ENCODE peak calls at places on chromosome 22, in ten cellular contexts. B, C, S, U, I, Q, Y, J, F and N are unnamed samples.

GRCh38 chr22:38083931-38084631 is at the start of gene SLC16A8:
- DNase-seq in B (no peak), C (no peak), S (no peak), U (no peak), I (no peak), Q (no peak), Y (peak), J (no peak), F (no peak), N (no peak)

GRCh38 chr22:49202226-49202625 is 625.4 kb downstream of the BRD1 start:
- DNase-seq in B (no peak), C (peak), S (no peak), U (no peak), I (no peak), Q (no peak), Y (no peak), J (no peak), F (no peak), N (no peak)

GRCh38 chr22:31400023-31400397 is 606 bp downstream of the DRG1 start:
- DNase-seq in B (peak), C (no peak), S (peak), U (no peak), I (no peak), Q (no peak), Y (peak), J (peak), F (peak), N (no peak)

GRCh38 chr22:47437110-47437509 is 674.7 kb downstream of the TBC1D22A start:
- DNase-seq in B (no peak), C (no peak), S (no peak), U (no peak), I (no peak), Q (no peak), Y (no peak), J (no peak), F (no peak), N (no peak)

GRCh38 chr22:23066200-23067022 is 3.9 kb upstream of the GNAZ start:
- DNase-seq in B (no peak), C (peak), S (no peak), U (no peak), I (peak), Q (no peak), Y (no peak), J (no peak), F (no peak), N (no peak)

GRCh38 chr22:47144076-47144765 is 381.8 kb downstream of the TBC1D22A start:
- DNase-seq in B (no peak), C (no peak), S (no peak), U (no peak), I (no peak), Q (peak), Y (no peak), J (no peak), F (no peak), N (no peak)

GRCh38 chr22:42280836-42281235 is 10.4 kb upstream of the TCF20 start:
- DNase-seq in B (no peak), C (no peak), S (no peak), U (no peak), I (no peak), Q (no peak), Y (no peak), J (no peak), F (no peak), N (no peak)

GRCh38 chr22:29706991-29707390 is 12.8 kb upstream of the CABP7 start:
- DNase-seq in B (no peak), C (no peak), S (no peak), U (no peak), I (no peak), Q (no peak), Y (no peak), J (no peak), F (no peak), N (no peak)

GRCh38 chr22:42760806-42761565 is 40.3 kb upstream of the A4GALT start:
- DNase-seq in B (no peak), C (no peak), S (no peak), U (no peak), I (no peak), Q (no peak), Y (peak), J (no peak), F (no peak), N (no peak)

GRCh38 chr22:24503137-24503850 is 8.2 kb downstream of the UPB1 start:
- DNase-seq in B (peak), C (peak), S (peak), U (peak), I (no peak), Q (peak), Y (peak), J (peak), F (no peak), N (peak)

GRCh38 chr22:26968873-26969272 is 311.5 kb downstream of the MIAT start:
- DNase-seq in B (no peak), C (no peak), S (no peak), U (no peak), I (no peak), Q (no peak), Y (no peak), J (no peak), F (peak), N (no peak)

GRCh38 chr22:42725606-42726355 is 5.1 kb upstream of the A4GALT start:
- DNase-seq in B (no peak), C (no peak), S (no peak), U (no peak), I (no peak), Q (no peak), Y (no peak), J (no peak), F (peak), N (no peak)

GRCh38 chr22:24410110-24410856 is 17.1 kb upstream of the ADORA2A start:
- DNase-seq in B (no peak), C (no peak), S (no peak), U (no peak), I (no peak), Q (no peak), Y (no peak), J (peak), F (peak), N (no peak)

GRCh38 chr22:45709866-45710265 is 38.2 kb downstream of the ATXN10 start:
- DNase-seq in B (no peak), C (no peak), S (no peak), U (no peak), I (no peak), Q (no peak), Y (no peak), J (no peak), F (peak), N (no peak)

GRCh38 chr22:43883012-43883661 is 8.7 kb downstream of the PNPLA5 start:
- DNase-seq in B (peak), C (no peak), S (peak), U (peak), I (peak), Q (no peak), Y (peak), J (peak), F (peak), N (peak)

GRCh38 chr22:30591191-30591587 is 521 bp downstream of the PES1 start:
- DNase-seq in B (peak), C (no peak), S (no peak), U (no peak), I (no peak), Q (no peak), Y (no peak), J (peak), F (peak), N (no peak)

GRCh38 chr22:49119551-49119952 is 708.1 kb downstream of the BRD1 start:
- DNase-seq in B (peak), C (no peak), S (no peak), U (no peak), I (no peak), Q (no peak), Y (peak), J (peak), F (no peak), N (no peak)

GRCh38 chr22:23216331-23217170 is 36.2 kb downstream of the BCR start:
- DNase-seq in B (no peak), C (no peak), S (no peak), U (no peak), I (peak), Q (no peak), Y (no peak), J (no peak), F (no peak), N (no peak)

GRCh38 chr22:44309137-44309536 is 3.6 kb downstream of the SHISAL1 start:
- DNase-seq in B (peak), C (peak), S (no peak), U (peak), I (no peak), Q (no peak), Y (no peak), J (no peak), F (peak), N (no peak)

GRCh38 chr22:41469218-41469851 is 418 bp downstream of the ACO2 start:
- DNase-seq in B (peak), C (no peak), S (no peak), U (peak), I (no peak), Q (no peak), Y (peak), J (no peak), F (no peak), N (no peak)

GRCh38 chr22:46390105-46390651 is 54.7 kb downstream of the TRMU start:
- DNase-seq in B (no peak), C (no peak), S (no peak), U (no peak), I (no peak), Q (no peak), Y (no peak), J (no peak), F (no peak), N (no peak)

GRCh38 chr22:28874816-28875320 is 8.5 kb upstream of the ZNRF3 start:
- DNase-seq in B (no peak), C (no peak), S (no peak), U (no peak), I (no peak), Q (no peak), Y (no peak), J (no peak), F (no peak), N (no peak)

GRCh38 chr22:17237031-17237668 is 17.9 kb upstream of the ADA2 start:
- DNase-seq in B (no peak), C (no peak), S (no peak), U (no peak), I (no peak), Q (no peak), Y (no peak), J (no peak), F (no peak), N (peak)
- H3K4me3 ChIP-seq in B (no peak), C (no peak), S (no peak), U (no peak), I (no peak), Q (no peak), Y (no peak), J (no peak), F (no peak), N (peak)

DNA sequence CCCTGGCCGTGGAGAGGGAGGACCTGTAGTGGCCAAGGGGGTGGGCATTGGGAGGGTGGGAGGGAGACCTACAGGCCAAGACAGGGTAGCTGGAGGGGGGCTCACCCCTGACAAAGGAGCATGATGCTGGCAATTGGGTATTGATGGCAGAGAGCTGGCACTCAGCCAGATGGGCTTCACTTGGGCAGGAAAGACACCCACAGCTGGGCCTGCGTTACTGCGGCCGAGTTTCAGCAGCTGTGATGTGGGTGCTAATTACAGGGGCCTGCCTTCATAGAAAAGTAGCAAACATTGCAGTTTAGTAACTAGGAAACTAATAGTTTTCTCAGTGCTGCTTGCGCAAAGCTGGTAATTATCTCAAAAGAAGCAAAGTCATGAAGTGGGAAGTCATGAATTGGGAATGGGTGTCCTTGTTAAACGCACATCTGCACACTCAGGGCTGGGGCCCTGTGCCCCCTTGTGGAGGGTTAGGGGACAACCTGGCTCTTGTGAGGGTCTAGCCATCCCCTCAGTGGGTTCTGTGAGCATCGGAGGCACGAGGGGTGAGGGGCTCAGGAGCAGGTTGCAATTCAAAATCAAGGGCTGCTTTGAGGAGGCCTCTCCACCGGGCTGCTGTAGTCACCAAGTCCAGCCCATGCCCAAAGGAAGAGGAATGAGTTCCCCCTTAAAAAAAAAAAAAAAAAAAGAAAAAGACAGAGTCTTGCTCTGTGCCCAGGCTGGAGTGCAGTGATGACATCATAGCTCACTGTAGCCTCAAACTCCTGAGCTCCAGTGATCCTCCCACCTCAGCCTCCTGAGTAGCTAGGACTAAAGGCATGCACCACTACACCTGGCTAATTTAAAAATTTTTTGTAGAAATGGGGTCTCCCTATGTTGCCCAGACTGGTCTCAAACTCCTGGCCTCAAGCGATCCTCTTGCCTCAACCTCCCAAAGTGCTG is 24.4 kb upstream of the TXNRD2 start:
- DNase-seq in B (no peak), C (no peak), S (no peak), U (no peak), I (no peak), Q (no peak), Y (peak), J (no peak), F (no peak), N (no peak)
- TF ChIP-seq CTCF in B (peak), C (no peak), S (peak), U (no peak), I (no peak), Q (no peak), Y (peak), J (no peak), F (peak), N (peak)

DNA sequence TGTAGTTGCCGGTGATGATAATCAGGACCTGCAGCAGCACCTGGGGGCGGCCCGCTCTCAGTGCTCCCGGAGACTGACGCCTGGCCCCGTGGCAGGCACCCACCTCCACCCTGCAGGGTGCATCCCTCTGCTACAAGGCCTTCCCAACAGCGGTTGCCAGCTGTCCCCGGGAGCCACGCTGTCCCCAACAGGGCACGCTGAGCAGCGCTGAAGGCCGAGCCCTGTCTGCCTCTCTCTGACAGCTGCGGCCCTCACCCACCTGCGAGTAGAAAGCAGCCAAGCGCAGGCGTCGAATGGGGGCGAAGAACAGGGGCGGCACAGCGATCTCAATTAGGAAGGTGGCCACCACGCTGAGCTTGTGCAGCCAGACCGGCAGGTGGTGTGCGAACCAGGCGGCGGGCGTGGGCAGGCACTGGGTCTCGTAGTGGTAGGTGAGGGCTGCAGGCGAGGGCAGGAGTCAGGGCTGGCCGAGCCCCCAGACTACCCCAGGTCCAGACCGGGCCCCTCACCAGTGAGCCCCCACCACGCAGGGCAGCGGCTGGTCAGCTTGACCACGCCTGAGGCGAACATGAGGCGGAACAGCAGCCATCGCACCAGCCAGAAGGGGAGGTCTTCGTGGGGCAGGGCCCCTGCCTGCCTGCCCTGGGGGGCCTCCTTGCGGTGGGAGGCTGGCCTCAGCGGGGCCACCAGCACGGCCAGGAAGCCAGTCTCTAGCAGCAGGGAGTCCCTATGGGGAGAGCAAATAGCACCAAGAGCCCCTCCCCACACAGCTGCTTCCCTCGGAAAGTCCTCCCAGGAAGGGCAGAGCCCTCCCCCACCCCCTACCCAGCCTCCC is 1.5 kb downstream of the LMF2 start:
- DNase-seq in B (peak), C (no peak), S (no peak), U (no peak), I (no peak), Q (peak), Y (no peak), J (no peak), F (no peak), N (no peak)
- H3K4me3 ChIP-seq in B (no peak), C (peak), S (peak), U (peak), I (peak), Q (peak), Y (peak), J (peak), F (no peak), N (peak)

GRCh38 chr22:35327690-35328471 is 28.2 kb downstream of the TOM1 start:
- DNase-seq in B (no peak), C (no peak), S (no peak), U (no peak), I (no peak), Q (no peak), Y (no peak), J (no peak), F (no peak), N (no peak)

GRCh38 chr22:35328472-35328885 is 28.8 kb downstream of the TOM1 start:
- DNase-seq in B (peak), C (no peak), S (no peak), U (no peak), I (no peak), Q (peak), Y (no peak), J (peak), F (no peak), N (no peak)

GRCh38 chr22:35329114-35329847 is 29.6 kb downstream of the TOM1 start:
- DNase-seq in B (no peak), C (no peak), S (no peak), U (no peak), I (no peak), Q (no peak), Y (no peak), J (no peak), F (no peak), N (no peak)

GRCh38 chr22:35333220-35333619 is 33.5 kb downstream of the TOM1 start:
- DNase-seq in B (no peak), C (no peak), S (no peak), U (no peak), I (no peak), Q (no peak), Y (no peak), J (no peak), F (no peak), N (no peak)

GRCh38 chr22:35330258-35330861 is 30.7 kb downstream of the TOM1 start:
- DNase-seq in B (peak), C (peak), S (no peak), U (peak), I (no peak), Q (peak), Y (no peak), J (peak), F (peak), N (no peak)
- TF ChIP-seq CTCF in B (no peak), C (no peak), S (no peak), U (no peak), I (no peak), Q (no peak), Y (no peak), J (no peak), F (no peak), N (no peak)

GRCh38 chr22:39313258-39314001 is 6.0 kb downstream of the RPL3 start:
- DNase-seq in B (no peak), C (no peak), S (no peak), U (no peak), I (no peak), Q (no peak), Y (no peak), J (peak), F (no peak), N (no peak)
- H3K4me3 ChIP-seq in B (no peak), C (no peak), S (no peak), U (no peak), I (no peak), Q (no peak), Y (no peak), J (no peak), F (no peak), N (no peak)

GRCh38 chr22:37021041-37021440 is 1.5 kb downstream of the MPST start:
- DNase-seq in B (no peak), C (no peak), S (no peak), U (peak), I (no peak), Q (no peak), Y (no peak), J (no peak), F (no peak), N (no peak)

GRCh38 chr22:37018815-37019308 is 385 bp downstream of the TST start:
- DNase-seq in B (peak), C (peak), S (peak), U (peak), I (no peak), Q (peak), Y (peak), J (peak), F (peak), N (no peak)

GRCh38 chr22:37019309-37020191 is at the start of the genes MPST and TST:
- DNase-seq in B (peak), C (peak), S (peak), U (peak), I (peak), Q (peak), Y (peak), J (peak), F (peak), N (no peak)

GRCh38 chr22:37021710-37022482 is 2.4 kb downstream of the MPST start:
- DNase-seq in B (peak), C (no peak), S (peak), U (no peak), I (no peak), Q (no peak), Y (peak), J (peak), F (no peak), N (peak)

GRCh38 chr22:37020192-37020479 is 594 bp downstream of the MPST start:
- DNase-seq in B (peak), C (peak), S (peak), U (peak), I (no peak), Q (peak), Y (no peak), J (peak), F (peak), N (no peak)
- TF ChIP-seq CTCF in B (no peak), C (no peak), S (no peak), U (no peak), I (no peak), Q (no peak), Y (no peak), J (no peak), F (no peak), N (no peak)